ENCODE peak calls at places on chromosomes 11 and 22, in seven cellular contexts. One of them, this sample, is unnamed.

GRCh38 chr22:36395922-36396321 is 8.2 kb upstream of the MYH9 start:
- DNase-seq in NCI-H2171: no peak
- DNase-seq in NCI-H1105: no peak
- DNase-seq in GM12892: no peak
- DNase-seq in PC-9: peak; percentile 56
- DNase-seq in astrocyte of the spinal cord: no peak
- DNase-seq in brain pericyte: no peak
- DNase-seq in this sample: no peak

GRCh38 chr11:68839953-68840641 is 1.6 kb downstream of the CPT1A start:
- DNase-seq in PC-9: no peak
- DNase-seq in GM12892: no peak
- DNase-seq in brain pericyte: no peak
- DNase-seq in NCI-H2171: no peak
- DNase-seq in astrocyte of the spinal cord: peak; percentile 44
- DNase-seq in NCI-H1105: no peak
- DNase-seq in this sample: no peak

GRCh38 chr11:44096360-44097188 is 1.1 kb downstream of the EXT2 start:
- DNase-seq in GM12892: peak; percentile 19
- DNase-seq in astrocyte of the spinal cord: peak; percentile 9
- DNase-seq in PC-9: no peak
- DNase-seq in brain pericyte: no peak
- DNase-seq in NCI-H2171: no peak
- DNase-seq in NCI-H1105: no peak
- DNase-seq in this sample: no peak

GRCh38 chr11:11574373-11574772 is 47.4 kb downstream of the GALNT18 start:
- DNase-seq in brain pericyte: no peak
- DNase-seq in GM12892: no peak
- DNase-seq in NCI-H1105: no peak
- DNase-seq in NCI-H2171: no peak
- DNase-seq in astrocyte of the spinal cord: no peak
- DNase-seq in PC-9: no peak
- DNase-seq in this sample: no peak

GRCh38 chr11:116376054-116376453 is 396.7 kb downstream of the BUD13 start:
- DNase-seq in astrocyte of the spinal cord: no peak
- DNase-seq in NCI-H1105: peak; percentile 22
- DNase-seq in NCI-H2171: no peak
- DNase-seq in GM12892: no peak
- DNase-seq in brain pericyte: no peak
- DNase-seq in PC-9: no peak
- DNase-seq in this sample: no peak

GRCh38 chr22:25060522-25061071 is 108.1 kb downstream of the KIAA1671 start:
- DNase-seq in astrocyte of the spinal cord: no peak
- DNase-seq in PC-9: no peak
- DNase-seq in GM12892: no peak
- DNase-seq in NCI-H2171: no peak
- DNase-seq in brain pericyte: no peak
- DNase-seq in NCI-H1105: no peak
- DNase-seq in this sample: no peak

GRCh38 chr22:38504731-38505594 is 1.1 kb downstream of the DDX17 start:
- DNase-seq in astrocyte of the spinal cord: no peak
- DNase-seq in NCI-H2171: no peak
- DNase-seq in PC-9: peak; percentile 24
- DNase-seq in brain pericyte: no peak
- DNase-seq in GM12892: peak; percentile 24
- DNase-seq in NCI-H1105: peak; percentile 10
- DNase-seq in this sample: no peak

GRCh38 chr11:110777765-110778164 is 65.5 kb upstream of the ARHGAP20 start:
- DNase-seq in NCI-H2171: no peak
- DNase-seq in astrocyte of the spinal cord: peak; percentile 75
- DNase-seq in NCI-H1105: no peak
- DNase-seq in brain pericyte: no peak
- DNase-seq in PC-9: no peak
- DNase-seq in GM12892: no peak
- DNase-seq in this sample: no peak

GRCh38 chr22:30877662-30878515 is 90.7 kb downstream of the MORC2 start:
- DNase-seq in brain pericyte: no peak
- DNase-seq in PC-9: no peak
- DNase-seq in NCI-H2171: no peak
- DNase-seq in NCI-H1105: no peak
- DNase-seq in GM12892: no peak
- DNase-seq in astrocyte of the spinal cord: no peak
- DNase-seq in this sample: no peak

GRCh38 chr11:110121204-110121603 is 28.0 kb downstream of the ZC3H12C start:
- DNase-seq in NCI-H1105: no peak
- DNase-seq in GM12892: no peak
- DNase-seq in PC-9: no peak
- DNase-seq in brain pericyte: no peak
- DNase-seq in NCI-H2171: no peak
- DNase-seq in astrocyte of the spinal cord: peak; percentile 83
- DNase-seq in this sample: no peak

GRCh38 chr22:29108137-29108536 is 35.3 kb downstream of the KREMEN1 start:
- DNase-seq in PC-9: no peak
- DNase-seq in NCI-H2171: no peak
- DNase-seq in brain pericyte: no peak
- DNase-seq in astrocyte of the spinal cord: no peak
- DNase-seq in GM12892: no peak
- DNase-seq in NCI-H1105: no peak
- DNase-seq in this sample: no peak

GRCh38 chr11:28820296-28820989 is 712.3 kb downstream of the METTL15 start:
- DNase-seq in PC-9: no peak
- DNase-seq in NCI-H2171: no peak
- DNase-seq in GM12892: no peak
- DNase-seq in NCI-H1105: no peak
- DNase-seq in astrocyte of the spinal cord: no peak
- DNase-seq in brain pericyte: no peak
- DNase-seq in this sample: no peak

GRCh38 chr22:31637375-31637937 is 24.6 kb downstream of the PISD start:
- DNase-seq in NCI-H1105: no peak
- DNase-seq in astrocyte of the spinal cord: no peak
- DNase-seq in brain pericyte: no peak
- DNase-seq in GM12892: peak; percentile 57
- DNase-seq in NCI-H2171: no peak
- DNase-seq in PC-9: no peak
- DNase-seq in this sample: no peak

GRCh38 chr11:120137611-120138521 is at the start of gene TRIM29:
- DNase-seq in GM12892: peak; percentile 12
- DNase-seq in astrocyte of the spinal cord: no peak
- DNase-seq in brain pericyte: no peak
- DNase-seq in PC-9: peak; percentile 74
- DNase-seq in NCI-H2171: no peak
- DNase-seq in NCI-H1105: no peak
- DNase-seq in this sample: no peak

GRCh38 chr11:45067966-45068365 is 78.5 kb upstream of the PRDM11 start:
- DNase-seq in astrocyte of the spinal cord: no peak
- DNase-seq in NCI-H2171: no peak
- DNase-seq in NCI-H1105: no peak
- DNase-seq in GM12892: no peak
- DNase-seq in brain pericyte: no peak
- DNase-seq in PC-9: no peak
- DNase-seq in this sample: no peak

GRCh38 chr11:68020575-68020974 is 9.9 kb upstream of the NDUFS8 start:
- DNase-seq in PC-9: peak; percentile 88
- DNase-seq in NCI-H1105: no peak
- DNase-seq in brain pericyte: no peak
- DNase-seq in GM12892: no peak
- DNase-seq in NCI-H2171: no peak
- DNase-seq in astrocyte of the spinal cord: no peak
- DNase-seq in this sample: no peak

GRCh38 chr11:80855975-80856524 is 1415.2 kb upstream of the TENM4 start:
- DNase-seq in NCI-H2171: no peak
- DNase-seq in PC-9: no peak
- DNase-seq in NCI-H1105: no peak
- DNase-seq in brain pericyte: no peak
- DNase-seq in GM12892: no peak
- DNase-seq in astrocyte of the spinal cord: peak; percentile 60
- DNase-seq in this sample: no peak

GRCh38 chr11:8271106-8271886 is 7.6 kb upstream of the LMO1 start:
- DNase-seq in brain pericyte: no peak
- DNase-seq in NCI-H2171: no peak
- DNase-seq in GM12892: no peak
- DNase-seq in astrocyte of the spinal cord: no peak
- DNase-seq in NCI-H1105: no peak
- DNase-seq in PC-9: no peak
- DNase-seq in this sample: peak; percentile 91

GRCh38 chr11:67641302-67642147 is 2.0 kb upstream of the TBX10 start:
- DNase-seq in NCI-H1105: no peak
- DNase-seq in PC-9: no peak
- DNase-seq in astrocyte of the spinal cord: no peak
- DNase-seq in brain pericyte: no peak
- DNase-seq in GM12892: no peak
- DNase-seq in NCI-H2171: no peak
- DNase-seq in this sample: no peak

GRCh38 chr11:34263462-34264186 is 94.2 kb downstream of the ABTB2 start:
- DNase-seq in PC-9: peak; percentile 94
- DNase-seq in NCI-H1105: peak; percentile 18
- DNase-seq in GM12892: no peak
- DNase-seq in NCI-H2171: peak; percentile 46
- DNase-seq in brain pericyte: no peak
- DNase-seq in astrocyte of the spinal cord: peak; percentile 92
- DNase-seq in this sample: no peak

GRCh38 chr22:20396639-20397038 is 2.7 kb downstream of the ZNF74 start:
- DNase-seq in NCI-H2171: no peak
- DNase-seq in GM12892: no peak
- DNase-seq in brain pericyte: no peak
- DNase-seq in NCI-H1105: no peak
- DNase-seq in PC-9: no peak
- DNase-seq in astrocyte of the spinal cord: peak; percentile 19
- DNase-seq in this sample: no peak

GRCh38 chr11:101003468-101003867 is 126.1 kb downstream of the PGR start:
- DNase-seq in NCI-H2171: no peak
- DNase-seq in brain pericyte: no peak
- DNase-seq in NCI-H1105: no peak
- DNase-seq in astrocyte of the spinal cord: no peak
- DNase-seq in GM12892: no peak
- DNase-seq in PC-9: no peak
- DNase-seq in this sample: no peak

GRCh38 chr11:57638811-57639320 is 10.8 kb downstream of the YPEL4 start:
- DNase-seq in NCI-H1105: no peak
- DNase-seq in brain pericyte: no peak
- DNase-seq in PC-9: no peak
- DNase-seq in NCI-H2171: no peak
- DNase-seq in GM12892: no peak
- DNase-seq in astrocyte of the spinal cord: no peak
- DNase-seq in this sample: no peak

GRCh38 chr11:14902650-14903350 is 10.8 kb upstream of the CYP2R1 start:
- DNase-seq in PC-9: no peak
- DNase-seq in NCI-H2171: no peak
- DNase-seq in astrocyte of the spinal cord: peak; percentile 45
- DNase-seq in brain pericyte: no peak
- DNase-seq in GM12892: no peak
- DNase-seq in NCI-H1105: no peak
- DNase-seq in this sample: no peak

GRCh38 chr22:34702279-34702678 is 363.7 kb upstream of the ISX start:
- DNase-seq in NCI-H2171: no peak
- DNase-seq in PC-9: no peak
- DNase-seq in GM12892: no peak
- DNase-seq in brain pericyte: no peak
- DNase-seq in NCI-H1105: no peak
- DNase-seq in astrocyte of the spinal cord: no peak
- DNase-seq in this sample: no peak

GRCh38 chr22:44422742-44423370 is 75.2 kb downstream of the RTL6 start:
- DNase-seq in astrocyte of the spinal cord: no peak
- DNase-seq in brain pericyte: no peak
- DNase-seq in GM12892: no peak
- DNase-seq in NCI-H1105: no peak
- DNase-seq in PC-9: no peak
- DNase-seq in NCI-H2171: no peak
- DNase-seq in this sample: no peak